ENCODE peak calls at places on chromosomes 1 and 21, in nine cellular contexts. One of them, this sample, is unnamed.

GRCh38 chr1:30731109-30731805 is 7.9 kb upstream of the MATN1 start:
- DNase-seq in left lung: no peak
- DNase-seq in NB4: no peak
- DNase-seq in BJ: no peak
- DNase-seq in AG09309: no peak
- DNase-seq in colonic mucosa: no peak
- DNase-seq in cardiac fibroblast: no peak
- DNase-seq in astrocyte of the cerebellum: no peak
- DNase-seq in heart right ventricle: no peak
- DNase-seq in this sample: no peak

GRCh38 chr1:5937373-5937857 is 54.8 kb downstream of the NPHP4 start:
- DNase-seq in AG09309: no peak
- DNase-seq in NB4: no peak
- DNase-seq in cardiac fibroblast: no peak
- DNase-seq in astrocyte of the cerebellum: no peak
- DNase-seq in colonic mucosa: no peak
- DNase-seq in heart right ventricle: no peak
- DNase-seq in BJ: no peak
- DNase-seq in left lung: no peak
- DNase-seq in this sample: no peak

GRCh38 chr1:181033128-181033798 is 520 bp upstream of the MR1 start:
- DNase-seq in AG09309: no peak
- DNase-seq in colonic mucosa: peak; percentile 39
- DNase-seq in left lung: no peak
- DNase-seq in astrocyte of the cerebellum: no peak
- DNase-seq in BJ: no peak
- DNase-seq in heart right ventricle: peak; percentile 50
- DNase-seq in cardiac fibroblast: no peak
- DNase-seq in NB4: peak; percentile 82
- DNase-seq in this sample: no peak

GRCh38 chr1:24186993-24187790 is at the start of gene IFNLR1:
- DNase-seq in NB4: no peak
- DNase-seq in astrocyte of the cerebellum: no peak
- DNase-seq in heart right ventricle: peak; percentile 38
- DNase-seq in colonic mucosa: peak; percentile 86
- DNase-seq in left lung: peak; percentile 89
- DNase-seq in cardiac fibroblast: no peak
- DNase-seq in BJ: no peak
- DNase-seq in AG09309: no peak
- DNase-seq in this sample: no peak

GRCh38 chr1:58611986-58612385 is 34.9 kb upstream of the TACSTD2 start:
- DNase-seq in NB4: no peak
- DNase-seq in left lung: no peak
- DNase-seq in cardiac fibroblast: peak; percentile 22
- DNase-seq in colonic mucosa: no peak
- DNase-seq in astrocyte of the cerebellum: no peak
- DNase-seq in AG09309: no peak
- DNase-seq in BJ: no peak
- DNase-seq in heart right ventricle: no peak
- DNase-seq in this sample: no peak

GRCh38 chr1:39453603-39454002 is 37.8 kb upstream of the BMP8A start:
- DNase-seq in BJ: no peak
- DNase-seq in colonic mucosa: peak; percentile 36
- DNase-seq in NB4: no peak
- DNase-seq in cardiac fibroblast: peak; percentile 92
- DNase-seq in astrocyte of the cerebellum: peak; percentile 16
- DNase-seq in heart right ventricle: no peak
- DNase-seq in left lung: no peak
- DNase-seq in AG09309: no peak
- DNase-seq in this sample: no peak

GRCh38 chr21:41803316-41803715 is 36.5 kb upstream of the RIPK4 start:
- DNase-seq in NB4: no peak
- DNase-seq in astrocyte of the cerebellum: no peak
- DNase-seq in left lung: no peak
- DNase-seq in colonic mucosa: no peak
- DNase-seq in cardiac fibroblast: no peak
- DNase-seq in heart right ventricle: no peak
- DNase-seq in AG09309: no peak
- DNase-seq in BJ: no peak
- DNase-seq in this sample: no peak

GRCh38 chr1:11789126-11790067 is 16.4 kb downstream of the MTHFR start:
- DNase-seq in BJ: no peak
- DNase-seq in left lung: peak; percentile 77
- DNase-seq in colonic mucosa: no peak
- DNase-seq in AG09309: no peak
- DNase-seq in heart right ventricle: no peak
- DNase-seq in cardiac fibroblast: no peak
- DNase-seq in astrocyte of the cerebellum: no peak
- DNase-seq in NB4: no peak
- DNase-seq in this sample: no peak

DNA sequence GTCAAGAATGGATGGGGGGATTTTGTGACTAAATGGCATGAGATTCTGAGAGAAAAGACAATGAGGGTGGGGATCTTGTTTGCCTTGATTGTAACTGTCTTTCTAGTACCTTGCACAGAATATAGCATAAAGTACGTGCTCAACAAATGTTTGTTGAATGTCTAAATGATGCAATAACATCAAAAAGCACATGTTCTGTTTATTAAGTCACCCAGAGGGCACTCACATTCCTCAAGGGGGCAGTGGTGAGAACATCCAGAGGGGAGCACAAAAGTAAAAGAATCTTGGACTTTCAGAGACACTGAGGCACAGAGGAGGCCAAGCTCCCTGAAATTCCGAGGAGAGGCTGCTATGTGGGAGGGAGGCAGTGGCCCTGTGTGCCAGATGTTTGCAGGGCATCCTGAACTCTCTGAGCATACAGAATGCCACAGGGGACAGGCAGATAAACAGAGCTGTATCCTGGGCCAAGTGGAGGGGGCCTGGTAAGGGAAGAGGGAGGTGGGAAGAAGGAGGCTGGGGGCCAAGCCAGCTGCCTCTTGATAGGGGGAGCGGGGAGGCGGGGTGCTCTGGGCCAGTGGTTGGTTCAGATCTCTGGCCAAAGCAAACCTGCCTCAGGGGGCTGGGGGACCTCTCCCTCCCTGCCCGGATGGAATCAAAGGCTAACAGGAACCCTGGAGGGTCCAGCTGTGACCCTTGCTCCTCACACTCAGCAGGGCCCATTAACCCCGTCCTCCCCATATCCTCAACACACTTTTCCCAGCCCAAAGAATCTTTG is 6.5 kb upstream of the ATP1A2 start:
- DNase-seq in heart right ventricle: no peak
- DNase-seq in astrocyte of the cerebellum: peak; percentile 31
- DNase-seq in AG09309: peak; percentile 28
- DNase-seq in BJ: no peak
- DNase-seq in left lung: no peak
- DNase-seq in colonic mucosa: no peak
- DNase-seq in cardiac fibroblast: peak; percentile 78
- DNase-seq in NB4: peak; percentile 68
- DNase-seq in this sample: no peak
- TF ChIP-seq CTCF in heart right ventricle: peak; percentile 62
- TF ChIP-seq CTCF in astrocyte of the cerebellum: peak; percentile 72
- TF ChIP-seq CTCF in AG09309: peak; percentile 58
- TF ChIP-seq CTCF in BJ: peak; percentile 58
- TF ChIP-seq CTCF in left lung: peak; percentile 37
- TF ChIP-seq CTCF in colonic mucosa: peak; percentile 36
- TF ChIP-seq CTCF in cardiac fibroblast: peak; percentile 55
- TF ChIP-seq CTCF in NB4: peak; percentile 62
- TF ChIP-seq CTCF in this sample: peak; percentile 35

DNA sequence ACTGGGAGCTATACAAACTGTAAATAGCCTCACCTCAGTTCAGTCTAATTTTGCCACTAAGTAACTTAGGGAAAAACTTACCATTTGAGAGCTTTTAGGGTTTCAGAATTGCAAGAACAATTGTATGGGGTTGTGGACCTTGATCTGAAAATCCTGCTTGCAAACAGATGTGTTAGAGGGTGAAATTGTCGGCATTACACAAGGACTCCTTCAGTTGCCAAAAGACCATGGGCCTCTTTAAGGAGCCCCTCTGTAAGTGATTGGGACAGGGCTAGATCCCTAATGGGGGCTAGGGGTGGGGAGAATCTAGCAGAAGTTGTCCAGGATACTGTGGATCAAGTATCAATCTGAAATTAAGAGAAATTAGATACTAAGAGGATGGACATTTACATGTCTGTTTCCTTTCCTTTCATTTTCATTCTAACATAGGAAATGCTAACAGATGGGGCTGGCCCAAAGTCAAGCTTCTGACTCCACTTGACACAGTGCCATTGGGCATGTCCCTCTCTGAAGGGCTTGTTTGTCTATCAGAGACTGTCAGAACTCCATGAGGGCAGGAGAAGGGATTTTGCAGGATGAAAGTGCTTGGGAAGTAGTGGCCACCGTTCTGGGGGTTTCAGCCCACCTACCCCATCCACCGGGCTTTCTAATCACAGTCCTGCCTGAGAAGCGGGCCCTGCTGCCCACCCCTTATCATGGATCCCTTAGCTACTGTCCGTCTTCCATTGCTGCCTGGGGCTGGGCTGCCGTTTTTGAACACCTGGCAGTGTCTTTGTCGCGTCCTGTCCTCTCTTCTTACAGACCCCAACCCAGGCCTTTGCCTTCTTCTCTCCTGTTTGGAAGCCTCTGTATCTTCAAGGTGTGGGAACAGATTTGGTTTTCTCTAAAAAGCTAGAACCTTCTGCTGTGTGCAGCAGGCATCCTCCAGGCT is 54.7 kb downstream of the STUM start:
- DNase-seq in BJ: peak; percentile 40
- DNase-seq in astrocyte of the cerebellum: no peak
- DNase-seq in cardiac fibroblast: peak; percentile 78
- DNase-seq in colonic mucosa: peak; percentile 53
- DNase-seq in NB4: no peak
- DNase-seq in AG09309: peak; percentile 46
- DNase-seq in left lung: no peak
- DNase-seq in heart right ventricle: peak; percentile 83
- DNase-seq in this sample: no peak
- H3K4me3 ChIP-seq in BJ: no peak overlapping the region
- H3K4me3 ChIP-seq in astrocyte of the cerebellum: no peak overlapping the region
- H3K4me3 ChIP-seq in cardiac fibroblast: no peak overlapping the region
- H3K4me3 ChIP-seq in colonic mucosa: no peak overlapping the region
- H3K4me3 ChIP-seq in NB4: no peak overlapping the region
- H3K4me3 ChIP-seq in AG09309: peak overlapping the region; percentile 22
- H3K4me3 ChIP-seq in left lung: no peak overlapping the region
- H3K4me3 ChIP-seq in heart right ventricle: peak overlapping the region; percentile 15
- H3K4me3 ChIP-seq in this sample: no peak overlapping the region

DNA sequence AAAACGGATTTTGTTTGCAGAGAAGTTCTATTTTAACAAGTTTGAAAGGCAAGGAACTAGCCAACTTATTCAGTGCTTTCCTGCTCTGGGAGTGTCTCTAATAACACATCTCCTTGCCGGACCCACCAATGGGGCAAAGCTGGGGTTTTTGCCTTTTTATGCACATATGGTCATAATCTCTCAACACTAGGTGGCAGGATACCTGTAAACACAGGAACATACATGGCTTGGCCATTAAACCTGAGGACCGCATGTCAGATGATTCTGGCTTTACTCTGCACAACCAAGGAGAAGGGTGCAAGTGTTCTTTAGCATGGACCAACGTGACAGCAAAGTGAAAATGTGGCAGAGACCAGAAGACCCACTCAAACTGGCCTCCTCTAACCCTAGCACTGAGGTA is 4.9 kb downstream of the TMEM9 start:
- DNase-seq in colonic mucosa: no peak
- DNase-seq in cardiac fibroblast: peak; percentile 53
- DNase-seq in AG09309: no peak
- DNase-seq in BJ: no peak
- DNase-seq in left lung: no peak
- DNase-seq in heart right ventricle: no peak
- DNase-seq in NB4: peak; percentile 49
- DNase-seq in astrocyte of the cerebellum: no peak
- DNase-seq in this sample: no peak
- TF ChIP-seq CTCF in colonic mucosa: peak; percentile 49
- TF ChIP-seq CTCF in cardiac fibroblast: peak; percentile 27
- TF ChIP-seq CTCF in AG09309: peak; percentile 48
- TF ChIP-seq CTCF in BJ: peak; percentile 41
- TF ChIP-seq CTCF in left lung: no peak
- TF ChIP-seq CTCF in heart right ventricle: peak; percentile 34
- TF ChIP-seq CTCF in NB4: peak; percentile 29
- TF ChIP-seq CTCF in astrocyte of the cerebellum: peak; percentile 54
- TF ChIP-seq CTCF in this sample: peak; percentile 16

GRCh38 chr1:206560021-206560716 is 52.1 kb downstream of the EIF2D start:
- DNase-seq in cardiac fibroblast: no peak
- DNase-seq in NB4: no peak
- DNase-seq in astrocyte of the cerebellum: no peak
- DNase-seq in left lung: no peak
- DNase-seq in AG09309: no peak
- DNase-seq in colonic mucosa: no peak
- DNase-seq in heart right ventricle: peak; percentile 44
- DNase-seq in BJ: no peak
- DNase-seq in this sample: no peak

GRCh38 chr1:206556748-206557635 is 49.7 kb downstream of the RASSF5 start:
- DNase-seq in left lung: peak; percentile 98
- DNase-seq in astrocyte of the cerebellum: no peak
- DNase-seq in heart right ventricle: peak; percentile 85
- DNase-seq in NB4: peak; percentile 97
- DNase-seq in colonic mucosa: peak; percentile 86
- DNase-seq in AG09309: no peak
- DNase-seq in cardiac fibroblast: peak; percentile 22
- DNase-seq in BJ: no peak
- DNase-seq in this sample: no peak

GRCh38 chr1:206559661-206559995 is 52.3 kb downstream of the RASSF5 start:
- DNase-seq in colonic mucosa: peak; percentile 47
- DNase-seq in left lung: no peak
- DNase-seq in NB4: peak; percentile 28
- DNase-seq in heart right ventricle: no peak
- DNase-seq in cardiac fibroblast: no peak
- DNase-seq in AG09309: no peak
- DNase-seq in astrocyte of the cerebellum: no peak
- DNase-seq in BJ: no peak
- DNase-seq in this sample: no peak

GRCh38 chr1:206557636-206558473 is 50.5 kb downstream of the RASSF5 start:
- DNase-seq in BJ: no peak
- DNase-seq in cardiac fibroblast: no peak
- DNase-seq in heart right ventricle: no peak
- DNase-seq in astrocyte of the cerebellum: no peak
- DNase-seq in left lung: no peak
- DNase-seq in colonic mucosa: no peak
- DNase-seq in AG09309: no peak
- DNase-seq in NB4: peak; percentile 84
- DNase-seq in this sample: no peak

DNA sequence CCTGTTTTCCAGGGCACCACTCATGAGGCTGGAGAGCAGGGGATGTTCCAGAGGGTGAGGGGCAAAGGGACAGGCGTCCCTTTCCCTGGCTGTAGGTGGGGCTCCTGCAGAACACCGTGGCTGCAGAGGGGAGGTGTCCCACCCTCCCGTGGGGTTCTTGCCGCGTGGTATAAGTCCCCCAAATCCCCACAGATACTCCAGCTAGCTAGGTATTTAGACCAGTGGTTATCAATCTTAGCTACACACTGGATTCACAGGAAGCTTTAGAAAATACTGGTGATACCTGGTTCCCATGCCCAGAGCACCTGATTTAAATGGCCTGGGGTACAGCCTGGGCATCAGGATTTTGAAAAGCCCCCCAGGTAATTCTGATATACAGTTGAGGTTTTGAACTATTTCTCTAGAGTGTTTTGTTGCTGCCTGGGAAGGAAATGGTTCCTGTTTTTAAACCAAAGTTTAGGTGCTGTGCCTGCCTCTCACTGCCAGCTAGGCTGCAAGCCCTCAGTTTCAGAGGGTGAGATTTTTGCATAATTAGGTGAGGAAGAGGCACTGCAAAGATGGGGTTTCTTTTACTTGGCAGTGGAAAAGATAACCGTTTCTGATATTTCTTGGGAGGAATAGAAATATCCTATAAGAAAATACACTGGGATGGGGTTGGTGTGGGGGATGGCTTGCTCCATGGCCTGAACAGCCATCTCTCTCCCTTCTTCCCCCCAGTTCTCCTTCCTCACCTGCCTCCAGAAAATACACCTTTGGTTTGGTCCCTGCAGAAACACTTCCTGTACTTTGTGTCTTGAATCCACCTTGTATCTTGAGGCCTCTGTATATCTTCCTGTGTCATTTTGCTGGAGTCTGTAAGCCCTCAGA is 51.7 kb downstream of the RASSF5 start:
- DNase-seq in heart right ventricle: no peak
- DNase-seq in AG09309: no peak
- DNase-seq in left lung: no peak
- DNase-seq in BJ: no peak
- DNase-seq in cardiac fibroblast: no peak
- DNase-seq in NB4: peak; percentile 36
- DNase-seq in colonic mucosa: no peak
- DNase-seq in astrocyte of the cerebellum: no peak
- DNase-seq in this sample: no peak
- H3K4me3 ChIP-seq in heart right ventricle: peak overlapping the region; percentile 66
- H3K4me3 ChIP-seq in AG09309: no peak overlapping the region
- H3K4me3 ChIP-seq in left lung: peak overlapping the region; percentile 80
- H3K4me3 ChIP-seq in BJ: no peak overlapping the region
- H3K4me3 ChIP-seq in cardiac fibroblast: no peak overlapping the region
- H3K4me3 ChIP-seq in NB4: peak overlapping the region; percentile 79
- H3K4me3 ChIP-seq in colonic mucosa: peak overlapping the region; percentile 58
- H3K4me3 ChIP-seq in astrocyte of the cerebellum: no peak overlapping the region
- H3K4me3 ChIP-seq in this sample: no peak overlapping the region

This sample was measured in AG04449.